ENCODE peak calls at places on chromosome 17, in four cellular contexts. I, U, T and F are unnamed samples.

GRCh38 chr17:4903051-4903818 is at the start of gene CHRNE:
- DNase-seq in I (peak; percentile 91), U (peak; percentile 87), T (peak; percentile 78), F (no peak)

GRCh38 chr17:30332057-30332542 is 1.8 kb downstream of the TMIGD1 start:
- DNase-seq in I (no peak), U (no peak), T (no peak), F (no peak)

GRCh38 chr17:47696717-47697642 is 3.0 kb downstream of the TBKBP1 start:
- DNase-seq in I (no peak), U (no peak), T (no peak), F (no peak)

GRCh38 chr17:4583796-4584124 is 569 bp upstream of the SMTNL2 start:
- DNase-seq in I (peak; percentile 74), U (peak; percentile 31), T (peak; percentile 79), F (no peak)

GRCh38 chr17:82023447-82024241 is 539 bp downstream of the LRRC45 start:
- DNase-seq in I (no peak), U (no peak), T (peak; percentile 83), F (no peak)

GRCh38 chr17:39702901-39703893 is 3.3 kb downstream of the ERBB2 start:
- DNase-seq in I (no peak), U (no peak), T (no peak), F (peak; percentile 98)

GRCh38 chr17:73091770-73092517 is 544 bp downstream of the SLC39A11 start:
- DNase-seq in I (no peak), U (no peak), T (no peak), F (peak; percentile 51)

GRCh38 chr17:40818733-40819527 is 3.5 kb downstream of the KRT10 start:
- DNase-seq in I (peak; percentile 69), U (peak; percentile 53), T (peak; percentile 86), F (peak; percentile 86)

GRCh38 chr17:47866941-47867340 is 16.0 kb upstream of the SP6 start:
- DNase-seq in I (no peak), U (no peak), T (no peak), F (no peak)

GRCh38 chr17:77373298-77374169 is 232.8 kb downstream of the SEC14L1 start:
- DNase-seq in I (peak; percentile 70), U (no peak), T (peak; percentile 65), F (no peak)

GRCh38 chr17:4942760-4943508 is 2.9 kb downstream of the RNF167 start:
- DNase-seq in I (no peak), U (no peak), T (no peak), F (no peak)

GRCh38 chr17:2018716-2019490 is 6.2 kb downstream of the RTN4RL1 start:
- DNase-seq in I (no peak), U (no peak), T (no peak), F (no peak)

GRCh38 chr17:82356028-82356427 is 3.0 kb upstream of the TEX19 start:
- DNase-seq in I (no peak), U (no peak), T (no peak), F (peak; percentile 94)

GRCh38 chr17:45296003-45296832 is 20.6 kb downstream of the MAP3K14 start:
- DNase-seq in I (no peak), U (no peak), T (no peak), F (no peak)

GRCh38 chr17:2028234-2028614 is 1.7 kb upstream of the DPH1 start:
- DNase-seq in I (no peak), U (no peak), T (no peak), F (no peak)

DNA sequence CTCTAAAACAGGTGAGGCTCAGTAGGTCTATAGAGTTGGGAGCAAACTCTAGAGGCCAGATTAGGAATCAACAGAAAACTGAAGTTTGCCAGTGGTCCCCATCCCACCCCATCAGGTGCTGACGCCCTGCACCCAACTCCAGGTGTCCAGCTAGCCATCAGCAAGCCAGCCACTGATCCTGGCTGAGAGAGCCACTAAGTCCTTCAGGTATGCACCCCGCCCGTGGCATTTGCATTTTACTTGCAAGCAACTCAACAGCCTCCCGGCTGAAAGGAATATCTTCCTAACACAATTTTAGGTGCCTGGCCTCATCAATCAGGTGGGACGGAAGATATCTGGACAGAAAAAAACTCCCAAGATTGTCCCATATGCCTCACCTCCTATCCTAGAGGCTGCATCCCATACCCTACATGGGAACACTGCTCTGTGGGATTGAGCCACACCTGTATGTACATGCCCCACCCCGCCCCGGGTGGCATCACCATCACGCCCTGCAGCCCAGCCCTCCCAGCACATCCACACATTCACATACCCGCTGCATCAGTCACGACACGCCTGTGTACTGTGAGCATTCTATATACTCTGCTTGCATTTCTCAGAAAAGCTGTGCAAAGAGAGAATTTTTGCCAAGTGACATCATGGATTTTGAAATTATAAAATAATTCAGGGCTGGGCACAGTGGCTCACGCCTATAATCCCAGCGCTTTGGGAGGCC is 8.3 kb downstream of the OTOP3 start:
- DNase-seq in I (no peak), U (no peak), T (no peak), F (no peak)
- TF ChIP-seq JUND in I (no peak), U (no peak), T (no peak), F (no peak)

GRCh38 chr17:80210348-80211108 is 9.6 kb downstream of the SGSH start:
- DNase-seq in I (no peak), U (no peak), T (no peak), F (no peak)
- TF ChIP-seq JUND in I (no peak), U (no peak), T (no peak), F (no peak)

GRCh38 chr17:43170140-43170765 is 761 bp upstream of the NBR1 start:
- DNase-seq in I (peak; percentile 83), U (peak; percentile 96), T (peak; percentile 88), F (peak; percentile 98)

GRCh38 chr17:43175213-43176118 is 4.5 kb downstream of the NBR1 start:
- DNase-seq in I (no peak), U (no peak), T (no peak), F (peak; percentile 60)

GRCh38 chr17:43170766-43171681 is at the start of gene NBR1:
- DNase-seq in I (peak; percentile 98), U (peak; percentile 99), T (peak; percentile 90), F (peak; percentile 99)

GRCh38 chr17:43171761-43172487 is 910 bp downstream of the NBR1 start:
- DNase-seq in I (no peak), U (peak; percentile 50), T (no peak), F (peak; percentile 46)

GRCh38 chr17:43169561-43170139 is 1.4 kb upstream of the NBR1 start:
- DNase-seq in I (no peak), U (no peak), T (peak; percentile 49), F (peak; percentile 32)
- TF ChIP-seq JUND in I (no peak), U (no peak), T (no peak), F (no peak)

GRCh38 chr17:57946798-57947358 is 8.3 kb downstream of the CUEDC1 start:
- DNase-seq in I (no peak), U (no peak), T (no peak), F (peak; percentile 93)
- TF ChIP-seq JUND in I (no peak), U (no peak), T (no peak), F (no peak)

GRCh38 chr17:61416211-61416539 is 16.5 kb downstream of the TBX2 start:
- DNase-seq in I (no peak), U (no peak), T (no peak), F (no peak)
- TF ChIP-seq JUND in I (no peak), U (no peak), T (no peak), F (no peak)

DNA sequence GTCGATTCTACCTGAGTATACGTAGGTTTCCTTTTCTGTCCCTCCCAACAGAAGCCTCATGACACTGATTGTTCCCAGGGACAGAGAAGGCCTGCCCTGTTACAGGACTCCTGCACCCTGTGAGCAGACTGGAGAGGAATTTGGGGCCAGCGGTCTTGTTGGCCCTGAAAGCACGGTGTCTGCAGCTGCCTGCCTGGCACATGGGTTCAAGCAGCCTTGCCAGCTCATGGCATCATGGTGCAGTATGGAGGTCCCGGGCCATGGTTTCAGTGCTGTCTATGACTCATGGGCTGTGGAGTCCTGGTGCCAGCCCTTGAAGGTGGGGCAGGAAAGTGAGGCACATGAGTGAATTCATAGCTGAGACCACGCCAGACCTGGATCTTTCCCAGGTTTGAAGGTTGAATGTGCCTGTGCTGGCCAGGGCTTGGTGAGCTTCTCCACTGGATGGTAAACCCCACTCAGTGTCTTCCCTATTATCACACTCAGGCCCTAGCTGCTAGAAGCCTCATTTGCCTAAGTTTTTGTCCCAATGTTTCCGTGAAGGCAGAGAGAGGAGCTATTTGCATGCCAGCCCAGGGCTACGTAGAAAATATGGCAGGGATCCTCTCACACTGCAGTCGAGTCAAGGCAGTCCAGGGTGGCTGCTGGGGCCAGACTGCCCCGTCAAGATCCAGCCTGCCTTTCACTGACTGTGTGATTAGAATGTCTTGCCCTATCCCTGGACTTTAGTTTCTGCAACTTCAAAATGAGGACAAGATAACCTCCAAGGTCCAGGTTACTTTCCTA is 277.2 kb upstream of the CCL2 start:
- DNase-seq in I (no peak), U (no peak), T (no peak), F (no peak)
- TF ChIP-seq JUND in I (no peak), U (no peak), T (no peak), F (no peak)

GRCh38 chr17:63447688-63448005 is 1.5 kb upstream of the CYB561 start:
- DNase-seq in I (no peak), U (no peak), T (peak; percentile 50), F (peak; percentile 83)

GRCh38 chr17:63448655-63449054 is 2.5 kb upstream of the CYB561 start:
- DNase-seq in I (no peak), U (no peak), T (no peak), F (no peak)

GRCh38 chr17:63445571-63446217 is 412 bp downstream of the CYB561 start:
- DNase-seq in I (peak; percentile 92), U (peak; percentile 58), T (peak; percentile 94), F (peak; percentile 83)

GRCh38 chr17:63446218-63446980 is at the start of gene CYB561:
- DNase-seq in I (no peak), U (peak; percentile 46), T (peak; percentile 97), F (peak; percentile 95)

GRCh38 chr17:63446981-63447687 is 1.0 kb upstream of the CYB561 start:
- DNase-seq in I (peak; percentile 82), U (no peak), T (peak; percentile 71), F (peak; percentile 80)
- TF ChIP-seq JUND in I (no peak), U (no peak), T (no peak), F (no peak)